ENCODE peak calls at places on chromosomes 6 and 20, in eight cellular contexts. X, C, A, U, N, T, V and H are unnamed samples. For H3K4me1 and H3K36me3, the result is how much of the 10 kb centered on the place peaks cover.

GRCh38 chr20:60729119-60729900 is 522.8 kb upstream of the CDH4 start:
- DNase-seq in C (peak), N (no peak), V (no peak), U (no peak), X (no peak), T (peak), A (no peak), H (no peak)

GRCh38 chr6:166693880-166694279 is 66.8 kb upstream of the RPS6KA2 start:
- DNase-seq in N (no peak), X (no peak), V (no peak), C (no peak), U (no peak), A (no peak), T (no peak), H (no peak)

GRCh38 chr20:6178537-6178936 is 55.7 kb upstream of the FERMT1 start:
- DNase-seq in T (peak), V (peak), N (no peak), U (no peak), A (no peak), X (peak), C (peak), H (peak)

GRCh38 chr6:125534430-125535263 is 214.8 kb upstream of the HEY2 start:
- DNase-seq in V (no peak), T (no peak), X (no peak), U (no peak), N (no peak), A (no peak), C (no peak), H (no peak)

GRCh38 chr6:28490191-28490890 is 25.3 kb downstream of the GPX6 start:
- DNase-seq in X (no peak), C (no peak), A (no peak), N (no peak), T (peak), V (no peak), U (no peak), H (no peak)

GRCh38 chr20:37821691-37822655 is 81.0 kb upstream of the VSTM2L start:
- DNase-seq in C (no peak), T (no peak), V (peak), U (no peak), N (no peak), X (no peak), A (no peak), H (no peak)

GRCh38 chr20:50605136-50605535 is 86.2 kb downstream of the RIPOR3 start:
- DNase-seq in U (no peak), A (no peak), V (no peak), T (no peak), C (no peak), N (no peak), X (no peak), H (no peak)

GRCh38 chr6:122154912-122155516 is 244.4 kb upstream of the HSF2 start:
- DNase-seq in U (no peak), X (no peak), T (no peak), V (no peak), C (peak), N (no peak), A (no peak), H (no peak)

GRCh38 chr6:52598123-52598823 is 21.4 kb upstream of the TRAM2 start:
- DNase-seq in A (peak), U (peak), T (peak), V (peak), C (peak), X (peak), N (no peak), H (peak)

GRCh38 chr20:50572922-50573777 is 63.0 kb downstream of the PTPN1 start:
- DNase-seq in A (no peak), V (peak), N (no peak), X (peak), U (no peak), C (no peak), T (no peak), H (no peak)

GRCh38 chr20:32333988-32334885 is 23.9 kb upstream of the ASXL1 start:
- DNase-seq in C (no peak), X (peak), N (peak), A (no peak), U (peak), T (no peak), V (peak), H (no peak)

GRCh38 chr6:97138581-97138980 is 144.4 kb downstream of the MMS22L start:
- DNase-seq in U (no peak), C (no peak), T (no peak), A (no peak), N (no peak), V (no peak), X (no peak), H (no peak)

GRCh38 chr6:157823523-157824370 is 701 bp downstream of the SNX9 start:
- DNase-seq in C (peak), T (peak), X (peak), N (peak), U (peak), V (peak), A (no peak), H (peak)

GRCh38 chr6:16132909-16133308 is 4.0 kb downstream of the MYLIP start:
- DNase-seq in N (no peak), A (no peak), C (peak), T (no peak), V (no peak), U (no peak), X (no peak), H (no peak)

GRCh38 chr6:16128759-16129622 is at the start of gene MYLIP:
- DNase-seq in T (peak), V (peak), X (peak), C (peak), A (peak), N (peak), U (peak), H (peak)

GRCh38 chr6:16129623-16130243 is 847 bp downstream of the MYLIP start:
- DNase-seq in T (peak), V (peak), A (no peak), N (peak), C (peak), U (peak), X (peak), H (no peak)

GRCh38 chr6:16130437-16130891 is 1.6 kb downstream of the MYLIP start:
- DNase-seq in V (no peak), T (peak), C (no peak), A (no peak), X (peak), N (no peak), U (no peak), H (no peak)

GRCh38 chr6:16130932-16131387 is 2.1 kb downstream of the MYLIP start:
- DNase-seq in C (peak), U (peak), N (no peak), V (peak), A (no peak), T (peak), X (peak), H (peak)
- H3K4me3 ChIP-seq in C (no peak), U (peak), N (peak), V (peak), A (peak), T (peak), X (peak), H (peak)

DNA sequence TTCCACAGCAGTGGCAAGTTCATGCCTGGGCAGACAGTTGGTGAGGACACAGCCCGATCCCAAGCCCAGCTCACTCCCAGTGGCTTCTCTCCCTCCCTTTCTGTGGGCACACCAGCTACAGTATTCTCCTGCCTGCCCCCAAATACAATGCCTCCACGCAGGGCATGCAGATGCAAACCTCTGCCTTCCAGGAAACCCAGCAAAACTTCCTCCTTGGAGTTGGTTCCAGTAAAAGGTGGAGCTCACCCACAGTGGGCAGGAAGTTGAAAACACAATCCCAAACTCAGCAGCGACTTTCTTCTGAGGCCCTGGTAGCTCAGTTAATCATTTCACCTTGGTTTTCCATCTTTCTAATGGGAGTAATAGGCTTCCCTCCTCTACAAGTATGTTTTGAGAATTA is 93.7 kb downstream of the LY86 start:
- DNase-seq in N (no peak), C (no peak), T (no peak), X (no peak), V (no peak), A (no peak), U (no peak), H (no peak)
- H3K4me1 ChIP-seq in N (under half), C (under half), T (under half), X (under half), V (under half), A (under half), U (under half), H (under half)

DNA sequence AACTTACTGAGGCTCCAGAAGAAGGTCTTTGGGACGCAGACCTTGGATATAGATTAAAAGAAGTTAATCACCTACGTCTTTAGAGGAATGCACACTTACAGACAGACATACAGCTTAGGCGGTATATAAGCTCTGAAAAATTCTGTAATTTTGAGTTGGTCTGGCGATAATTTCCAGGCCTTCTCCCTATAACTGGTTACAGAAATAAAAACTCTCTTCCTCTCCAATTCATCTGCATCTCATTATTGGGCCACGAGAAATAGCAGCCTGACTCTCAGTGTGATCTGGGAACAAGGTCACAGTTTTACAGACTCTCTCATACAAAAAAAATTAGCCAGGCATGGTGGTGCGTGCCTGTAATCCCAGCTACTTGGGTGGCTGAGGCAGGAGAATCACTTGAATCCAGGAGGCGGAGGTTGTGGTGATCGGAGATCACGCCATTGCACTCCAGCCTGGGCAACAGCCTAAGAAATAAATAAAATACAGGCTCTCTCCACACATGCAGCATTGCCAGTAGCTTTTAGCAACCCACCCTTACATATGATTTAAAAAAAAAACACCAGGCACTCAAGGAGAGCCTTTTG is 4.7 kb downstream of the ZBTB24 start:
- DNase-seq in A (no peak), V (no peak), C (no peak), N (no peak), X (no peak), T (no peak), U (no peak), H (no peak)
- H3K36me3 ChIP-seq in A (half or more), V (under half), C (under half), N (under half), X (under half), T (under half), U (half or more), H (half or more)

GRCh38 chr6:20220345-20220744 is 8.1 kb upstream of the MBOAT1 start:
- DNase-seq in X (no peak), V (no peak), U (no peak), A (no peak), N (no peak), C (no peak), T (no peak), H (no peak)
- H3K4me3 ChIP-seq in X (no peak), V (no peak), U (no peak), A (no peak), N (no peak), C (no peak), T (no peak), H (no peak)